ENCODE peak calls at places on chromosomes 5 and 9, in seven cellular contexts. V is AG04450, M is AG10803, E is kidney epithelial cell, C is psoas muscle, S is transverse colon, Z is uterus. I is an unnamed sample.
A peak's percentile ranks its signal among the peaks of the same experiment; 100 is the strongest.

GRCh38 chr9:104826109-104826775 is 62.3 kb downstream of the NIPSNAP3B start:
- DNase-seq in E (no peak), C (no peak), M (no peak), Z (no peak), S (no peak), V (no peak), I (no peak)

GRCh38 chr5:172055996-172056395 is 49.6 kb upstream of the FBXW11 start:
- DNase-seq in S (no peak), E (no peak), V (no peak), M (no peak), C (no peak), Z (no peak), I (no peak)

GRCh38 chr9:98247826-98248657 is 7.4 kb downstream of the TBC1D2 start:
- DNase-seq in E (no peak), M (no peak), V (no peak), S (no peak), C (no peak), Z (no peak), I (no peak)

GRCh38 chr9:18331808-18332209 is 142.1 kb upstream of the ADAMTSL1 start:
- DNase-seq in V (no peak), S (no peak), C (no peak), M (no peak), Z (no peak), E (no peak), I (peak; percentile 76)

GRCh38 chr5:122937914-122938313 is 92.5 kb downstream of the SNX24 start:
- DNase-seq in Z (no peak), C (peak; percentile 34), V (no peak), E (no peak), S (peak; percentile 24), M (no peak), I (no peak)

GRCh38 chr5:137280656-137281055 is 218.5 kb downstream of the SPOCK1 start:
- DNase-seq in V (no peak), Z (no peak), C (no peak), E (no peak), M (no peak), S (no peak), I (no peak)

GRCh38 chr5:131279209-131279608 is 15.4 kb downstream of the CDC42SE2 start:
- DNase-seq in S (no peak), V (no peak), E (no peak), C (no peak), M (no peak), Z (no peak), I (no peak)

GRCh38 chr9:136363606-136364368 is at the start of gene DNLZ:
- DNase-seq in M (peak; percentile 78), E (no peak), Z (peak; percentile 81), S (peak; percentile 89), V (peak; percentile 60), C (peak; percentile 89), I (peak; percentile 80)

GRCh38 chr5:33973271-33973670 is 11.2 kb downstream of the SLC45A2 start:
- DNase-seq in S (no peak), C (no peak), M (no peak), V (no peak), Z (no peak), E (no peak), I (no peak)

GRCh38 chr5:68515514-68515913 is 300.0 kb downstream of the PIK3R1 start:
- DNase-seq in V (no peak), M (no peak), S (no peak), Z (no peak), C (no peak), E (no peak), I (no peak)

GRCh38 chr5:101067415-101067814 is 164.3 kb upstream of the ST8SIA4 start:
- DNase-seq in E (no peak), S (no peak), C (no peak), V (no peak), M (no peak), Z (no peak), I (no peak)

GRCh38 chr5:122237906-122238305 is 74.1 kb upstream of the SNCAIP start:
- DNase-seq in C (no peak), S (no peak), Z (no peak), E (no peak), M (no peak), V (no peak), I (no peak)

GRCh38 chr5:139655727-139656271 is 7.7 kb downstream of the CXXC5 start:
- DNase-seq in M (peak; percentile 82), E (no peak), Z (no peak), V (no peak), C (peak; percentile 57), S (no peak), I (no peak)
- H3K4me3 ChIP-seq in M (peak overlapping the region; percentile 31), E (no peak overlapping the region), Z (no peak overlapping the region), V (peak overlapping the region; percentile 20), C (peak overlapping the region; percentile 99), S (no peak overlapping the region), I (no peak overlapping the region)

DNA sequence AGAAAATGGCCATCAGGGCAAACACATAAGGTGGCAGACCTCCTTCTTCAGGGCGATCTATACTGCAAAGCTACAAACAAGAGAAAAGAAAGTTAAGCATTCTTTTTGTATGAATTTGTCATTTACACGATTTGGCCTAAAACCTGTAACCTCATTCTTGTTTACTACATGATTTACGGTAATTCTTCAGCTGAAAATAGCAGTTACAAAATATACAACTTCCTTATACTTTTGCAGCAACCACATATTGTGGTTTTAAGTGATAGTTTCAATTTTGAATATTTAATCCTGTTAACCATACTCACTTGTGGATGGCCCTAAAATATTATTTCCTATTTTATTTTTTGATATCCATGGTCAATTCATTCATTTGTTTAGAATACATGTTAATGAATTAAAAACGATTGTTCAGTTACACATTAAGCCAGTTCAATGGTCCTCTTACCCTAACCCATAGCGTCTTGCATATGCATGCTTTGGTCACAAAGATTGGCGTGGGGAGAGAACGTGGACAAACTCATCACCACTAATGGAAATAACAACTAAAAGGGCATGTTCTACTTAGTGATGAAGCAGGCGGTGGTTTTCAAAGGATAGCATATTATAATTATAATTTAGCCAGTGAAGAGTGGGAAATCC is 16.6 kb downstream of the TUT7 start:
- DNase-seq in Z (no peak), E (no peak), S (no peak), C (no peak), M (no peak), V (no peak), I (no peak)
- H3K4me3 ChIP-seq in Z (no peak overlapping the region), E (no peak overlapping the region), S (no peak overlapping the region), C (no peak overlapping the region), M (no peak overlapping the region), V (no peak overlapping the region), I (no peak overlapping the region)

GRCh38 chr5:150111121-150111520 is 24.8 kb upstream of the CSF1R start:
- DNase-seq in S (no peak), M (no peak), Z (no peak), E (no peak), V (no peak), C (no peak), I (no peak)

GRCh38 chr5:150112211-150113046 is 26.1 kb upstream of the CSF1R start:
- DNase-seq in S (no peak), M (peak; percentile 91), V (peak; percentile 32), Z (no peak), C (peak; percentile 73), E (peak; percentile 32), I (peak; percentile 89)

GRCh38 chr5:150108711-150109605 is 22.6 kb upstream of the CSF1R start:
- DNase-seq in Z (no peak), C (no peak), S (no peak), V (no peak), E (no peak), M (no peak), I (no peak)

GRCh38 chr5:150107909-150108447 is 21.6 kb upstream of the CSF1R start:
- DNase-seq in E (no peak), M (peak; percentile 94), V (peak; percentile 27), C (no peak), Z (no peak), S (no peak), I (peak; percentile 27)

DNA sequence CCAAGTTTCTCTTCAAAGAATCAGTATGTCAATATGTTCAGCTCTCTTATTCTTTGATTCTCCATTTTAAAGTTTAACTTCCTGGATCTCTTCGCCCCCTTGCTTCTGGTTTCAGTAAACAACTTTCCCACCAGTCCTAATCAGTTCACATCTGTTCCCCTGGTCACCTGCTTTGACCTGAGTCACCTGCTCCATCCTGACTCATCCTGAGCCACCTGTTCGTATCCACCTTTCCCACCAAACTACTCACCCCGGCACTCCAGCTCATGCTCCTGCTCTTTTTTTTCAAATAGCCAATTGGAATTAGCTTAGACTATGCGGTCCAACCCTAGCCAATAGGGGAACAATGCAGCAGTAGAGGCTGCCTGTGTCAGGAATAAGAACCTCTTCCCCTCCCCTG is 23.6 kb upstream of the CSF1R start:
- DNase-seq in V (no peak), C (no peak), E (no peak), S (no peak), M (no peak), Z (no peak), I (no peak)
- H3K4me3 ChIP-seq in V (no peak overlapping the region), C (no peak overlapping the region), E (no peak overlapping the region), S (no peak overlapping the region), M (no peak overlapping the region), Z (no peak overlapping the region), I (no peak overlapping the region)

GRCh38 chr9:123834218-123834906 is 95.6 kb downstream of the DENND1A start:
- DNase-seq in V (no peak), E (no peak), C (no peak), M (peak; percentile 26), S (no peak), Z (no peak), I (no peak)
- H3K4me3 ChIP-seq in V (no peak overlapping the region), E (no peak overlapping the region), C (peak overlapping the region; percentile 6), M (no peak overlapping the region), S (no peak overlapping the region), Z (no peak overlapping the region), I (no peak overlapping the region)